ENCODE peak calls at places on chromosomes 3 and 15, in seven cellular contexts. One of them, this sample, is unnamed.

GRCh38 chr3:146929696-146930095 is 324.6 kb upstream of the PLSCR5 start:
- DNase-seq in AG09309: no peak
- DNase-seq in neural progenitor cell: no peak
- DNase-seq in body of pancreas: no peak
- DNase-seq in cardiac muscle cell: no peak
- DNase-seq in HL-60: no peak
- DNase-seq in ovary: no peak
- DNase-seq in this sample: no peak

GRCh38 chr15:53416219-53416940 is 343.1 kb downstream of the WDR72 start:
- DNase-seq in cardiac muscle cell: no peak
- DNase-seq in ovary: no peak
- DNase-seq in HL-60: no peak
- DNase-seq in neural progenitor cell: no peak
- DNase-seq in body of pancreas: peak; percentile 42
- DNase-seq in AG09309: no peak
- DNase-seq in this sample: no peak

GRCh38 chr15:74209997-74210573 is 7.5 kb upstream of the STRA6 start:
- DNase-seq in ovary: no peak
- DNase-seq in neural progenitor cell: no peak
- DNase-seq in HL-60: no peak
- DNase-seq in body of pancreas: peak; percentile 58
- DNase-seq in cardiac muscle cell: peak; percentile 57
- DNase-seq in AG09309: no peak
- DNase-seq in this sample: no peak

GRCh38 chr3:54376941-54377578 is 254.7 kb downstream of the CACNA2D3 start:
- DNase-seq in HL-60: no peak
- DNase-seq in body of pancreas: no peak
- DNase-seq in AG09309: no peak
- DNase-seq in cardiac muscle cell: no peak
- DNase-seq in ovary: no peak
- DNase-seq in neural progenitor cell: no peak
- DNase-seq in this sample: no peak

GRCh38 chr15:68278345-68279217 is 1.0 kb downstream of the FEM1B start:
- DNase-seq in body of pancreas: peak; percentile 74
- DNase-seq in HL-60: no peak
- DNase-seq in AG09309: no peak
- DNase-seq in ovary: no peak
- DNase-seq in neural progenitor cell: no peak
- DNase-seq in cardiac muscle cell: peak; percentile 26
- DNase-seq in this sample: no peak

GRCh38 chr3:142500211-142500610 is 52.4 kb upstream of the XRN1 start:
- DNase-seq in ovary: no peak
- DNase-seq in HL-60: no peak
- DNase-seq in body of pancreas: no peak
- DNase-seq in AG09309: no peak
- DNase-seq in cardiac muscle cell: no peak
- DNase-seq in neural progenitor cell: no peak
- DNase-seq in this sample: no peak

GRCh38 chr15:40942337-40942854 is 10.9 kb upstream of the CHAC1 start:
- DNase-seq in cardiac muscle cell: no peak
- DNase-seq in HL-60: no peak
- DNase-seq in AG09309: no peak
- DNase-seq in ovary: no peak
- DNase-seq in body of pancreas: no peak
- DNase-seq in neural progenitor cell: no peak
- DNase-seq in this sample: no peak

GRCh38 chr3:63800097-63800496 is 19.0 kb upstream of the C3orf49 start:
- DNase-seq in ovary: no peak
- DNase-seq in AG09309: no peak
- DNase-seq in HL-60: no peak
- DNase-seq in cardiac muscle cell: no peak
- DNase-seq in neural progenitor cell: no peak
- DNase-seq in body of pancreas: no peak
- DNase-seq in this sample: no peak

GRCh38 chr15:43187544-43188155 is 2.4 kb downstream of the CCNDBP1 start:
- DNase-seq in AG09309: peak; percentile 46
- DNase-seq in neural progenitor cell: peak; percentile 64
- DNase-seq in cardiac muscle cell: peak; percentile 57
- DNase-seq in ovary: no peak
- DNase-seq in HL-60: no peak
- DNase-seq in body of pancreas: peak; percentile 12
- DNase-seq in this sample: peak; percentile 41

GRCh38 chr15:99057020-99057419 is 47.9 kb upstream of the SYNM start:
- DNase-seq in body of pancreas: no peak
- DNase-seq in AG09309: no peak
- DNase-seq in ovary: no peak
- DNase-seq in neural progenitor cell: peak; percentile 31
- DNase-seq in cardiac muscle cell: peak; percentile 34
- DNase-seq in HL-60: no peak
- DNase-seq in this sample: no peak

GRCh38 chr3:154195620-154196366 is 74.6 kb downstream of the ARHGEF26 start:
- DNase-seq in HL-60: no peak
- DNase-seq in cardiac muscle cell: no peak
- DNase-seq in neural progenitor cell: no peak
- DNase-seq in ovary: no peak
- DNase-seq in body of pancreas: no peak
- DNase-seq in AG09309: no peak
- DNase-seq in this sample: no peak

GRCh38 chr3:76083992-76084391 is 298.6 kb upstream of the ZNF717 start:
- DNase-seq in body of pancreas: no peak
- DNase-seq in AG09309: peak; percentile 59
- DNase-seq in HL-60: no peak
- DNase-seq in cardiac muscle cell: no peak
- DNase-seq in neural progenitor cell: no peak
- DNase-seq in ovary: no peak
- DNase-seq in this sample: no peak

GRCh38 chr3:143135150-143135549 is 15.6 kb downstream of the CHST2 start:
- DNase-seq in body of pancreas: peak; percentile 55
- DNase-seq in HL-60: peak; percentile 84
- DNase-seq in neural progenitor cell: no peak
- DNase-seq in ovary: no peak
- DNase-seq in AG09309: peak; percentile 84
- DNase-seq in cardiac muscle cell: no peak
- DNase-seq in this sample: peak; percentile 90

GRCh38 chr15:63466378-63467192 is 37.8 kb upstream of the USP3 start:
- DNase-seq in AG09309: no peak
- DNase-seq in HL-60: peak; percentile 72
- DNase-seq in cardiac muscle cell: peak; percentile 43
- DNase-seq in neural progenitor cell: peak; percentile 80
- DNase-seq in ovary: peak; percentile 24
- DNase-seq in body of pancreas: peak; percentile 71
- DNase-seq in this sample: no peak

GRCh38 chr3:143970773-143971366 is 753 bp upstream of the DIPK2A start:
- DNase-seq in ovary: peak; percentile 50
- DNase-seq in HL-60: no peak
- DNase-seq in neural progenitor cell: peak; percentile 87
- DNase-seq in AG09309: no peak
- DNase-seq in body of pancreas: peak; percentile 45
- DNase-seq in cardiac muscle cell: peak; percentile 78
- DNase-seq in this sample: no peak

GRCh38 chr3:182309120-182309519 is 484.2 kb upstream of the ATP11B start:
- DNase-seq in AG09309: no peak
- DNase-seq in HL-60: no peak
- DNase-seq in ovary: no peak
- DNase-seq in neural progenitor cell: no peak
- DNase-seq in body of pancreas: no peak
- DNase-seq in cardiac muscle cell: peak; percentile 14
- DNase-seq in this sample: no peak

GRCh38 chr3:108311797-108312196 is 15.4 kb downstream of the HHLA2 start:
- DNase-seq in HL-60: peak; percentile 72
- DNase-seq in body of pancreas: no peak
- DNase-seq in AG09309: no peak
- DNase-seq in cardiac muscle cell: no peak
- DNase-seq in neural progenitor cell: peak; percentile 8
- DNase-seq in ovary: no peak
- DNase-seq in this sample: no peak

DNA sequence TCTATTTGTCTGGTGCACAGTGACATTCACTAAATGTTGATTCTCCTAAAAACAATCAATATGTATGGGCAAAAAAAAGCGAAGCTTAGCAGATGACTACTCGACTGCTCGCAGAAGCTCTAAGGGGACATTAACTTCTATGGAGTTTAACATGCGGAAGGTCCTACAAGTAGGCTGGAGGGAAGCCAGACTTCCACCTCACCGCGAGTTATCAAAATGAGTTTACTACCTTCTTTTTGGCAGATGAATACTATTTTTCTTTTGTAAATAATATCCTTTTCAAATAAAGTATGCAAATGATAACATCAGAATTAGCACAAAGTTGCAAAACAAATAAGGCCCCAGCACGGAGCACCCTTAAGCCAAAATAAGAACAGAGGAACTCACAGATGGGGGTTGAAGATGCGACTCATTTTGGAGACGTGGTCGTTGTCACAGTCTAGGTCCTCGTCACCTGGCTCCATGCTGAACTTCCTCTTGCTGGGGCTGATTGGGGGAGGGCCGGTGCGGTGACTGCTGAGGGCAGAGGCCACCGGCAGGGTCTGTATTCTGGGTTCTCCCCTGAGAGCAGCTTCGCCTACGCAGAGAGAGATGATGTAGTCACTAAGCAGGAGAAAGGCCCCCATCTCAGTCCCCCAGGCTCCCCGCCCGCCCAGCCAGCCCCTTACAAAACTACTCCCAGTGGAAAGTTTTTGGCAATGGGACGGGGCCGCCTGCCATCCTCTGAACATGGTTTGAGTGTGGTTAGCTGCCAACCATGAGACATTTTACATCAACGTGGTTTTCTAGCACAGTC is 42.1 kb downstream of the VGLL4 start:
- DNase-seq in cardiac muscle cell: no peak
- DNase-seq in HL-60: peak; percentile 48
- DNase-seq in ovary: peak; percentile 48
- DNase-seq in AG09309: no peak
- DNase-seq in body of pancreas: no peak
- DNase-seq in neural progenitor cell: no peak
- DNase-seq in this sample: peak; percentile 49
- H3K4me3 ChIP-seq in cardiac muscle cell: no peak overlapping the region
- H3K4me3 ChIP-seq in HL-60: no peak overlapping the region
- H3K4me3 ChIP-seq in ovary: no peak overlapping the region
- H3K4me3 ChIP-seq in AG09309: no peak overlapping the region
- H3K4me3 ChIP-seq in body of pancreas: no peak overlapping the region
- H3K4me3 ChIP-seq in neural progenitor cell: no peak overlapping the region
- H3K4me3 ChIP-seq in this sample: no peak overlapping the region

GRCh38 chr3:112090899-112091586 is 4.9 kb downstream of the C3orf52 start:
- DNase-seq in HL-60: no peak
- DNase-seq in neural progenitor cell: no peak
- DNase-seq in ovary: no peak
- DNase-seq in body of pancreas: peak; percentile 66
- DNase-seq in cardiac muscle cell: peak; percentile 84
- DNase-seq in AG09309: no peak
- DNase-seq in this sample: no peak

GRCh38 chr3:112089956-112090898 is 4.0 kb downstream of the C3orf52 start:
- DNase-seq in HL-60: no peak
- DNase-seq in body of pancreas: no peak
- DNase-seq in AG09309: no peak
- DNase-seq in cardiac muscle cell: no peak
- DNase-seq in ovary: no peak
- DNase-seq in neural progenitor cell: no peak
- DNase-seq in this sample: no peak

GRCh38 chr3:112096176-112096575 is 10.0 kb downstream of the C3orf52 start:
- DNase-seq in cardiac muscle cell: no peak
- DNase-seq in HL-60: no peak
- DNase-seq in body of pancreas: no peak
- DNase-seq in neural progenitor cell: no peak
- DNase-seq in ovary: no peak
- DNase-seq in AG09309: no peak
- DNase-seq in this sample: no peak

GRCh38 chr3:112092439-112093179 is 6.4 kb downstream of the C3orf52 start:
- DNase-seq in ovary: no peak
- DNase-seq in body of pancreas: no peak
- DNase-seq in HL-60: no peak
- DNase-seq in neural progenitor cell: peak; percentile 37
- DNase-seq in cardiac muscle cell: peak; percentile 65
- DNase-seq in AG09309: no peak
- DNase-seq in this sample: no peak

DNA sequence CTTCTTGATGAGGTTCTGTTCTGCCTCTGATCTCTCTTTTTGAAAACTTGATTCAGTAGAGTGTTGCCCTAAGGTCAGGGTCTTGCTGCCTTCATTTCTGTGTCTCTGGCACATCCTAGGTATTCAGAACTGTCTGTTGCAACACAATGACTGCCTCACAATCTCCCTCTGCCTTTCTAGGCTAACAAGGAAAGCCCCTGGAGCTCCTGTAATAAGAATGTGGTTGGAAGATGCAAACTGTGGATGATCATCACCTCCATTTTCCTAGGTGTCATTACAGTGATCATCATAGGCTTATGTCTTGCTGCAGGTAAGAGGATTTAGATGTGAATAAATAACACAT is 7.0 kb downstream of the C3orf52 start:
- DNase-seq in cardiac muscle cell: no peak
- DNase-seq in HL-60: no peak
- DNase-seq in body of pancreas: no peak
- DNase-seq in neural progenitor cell: no peak
- DNase-seq in AG09309: no peak
- DNase-seq in ovary: no peak
- DNase-seq in this sample: no peak
- H3K4me3 ChIP-seq in cardiac muscle cell: peak overlapping the region; percentile 0
- H3K4me3 ChIP-seq in HL-60: no peak overlapping the region
- H3K4me3 ChIP-seq in body of pancreas: no peak overlapping the region
- H3K4me3 ChIP-seq in neural progenitor cell: no peak overlapping the region
- H3K4me3 ChIP-seq in AG09309: no peak overlapping the region
- H3K4me3 ChIP-seq in ovary: no peak overlapping the region
- H3K4me3 ChIP-seq in this sample: no peak overlapping the region

DNA sequence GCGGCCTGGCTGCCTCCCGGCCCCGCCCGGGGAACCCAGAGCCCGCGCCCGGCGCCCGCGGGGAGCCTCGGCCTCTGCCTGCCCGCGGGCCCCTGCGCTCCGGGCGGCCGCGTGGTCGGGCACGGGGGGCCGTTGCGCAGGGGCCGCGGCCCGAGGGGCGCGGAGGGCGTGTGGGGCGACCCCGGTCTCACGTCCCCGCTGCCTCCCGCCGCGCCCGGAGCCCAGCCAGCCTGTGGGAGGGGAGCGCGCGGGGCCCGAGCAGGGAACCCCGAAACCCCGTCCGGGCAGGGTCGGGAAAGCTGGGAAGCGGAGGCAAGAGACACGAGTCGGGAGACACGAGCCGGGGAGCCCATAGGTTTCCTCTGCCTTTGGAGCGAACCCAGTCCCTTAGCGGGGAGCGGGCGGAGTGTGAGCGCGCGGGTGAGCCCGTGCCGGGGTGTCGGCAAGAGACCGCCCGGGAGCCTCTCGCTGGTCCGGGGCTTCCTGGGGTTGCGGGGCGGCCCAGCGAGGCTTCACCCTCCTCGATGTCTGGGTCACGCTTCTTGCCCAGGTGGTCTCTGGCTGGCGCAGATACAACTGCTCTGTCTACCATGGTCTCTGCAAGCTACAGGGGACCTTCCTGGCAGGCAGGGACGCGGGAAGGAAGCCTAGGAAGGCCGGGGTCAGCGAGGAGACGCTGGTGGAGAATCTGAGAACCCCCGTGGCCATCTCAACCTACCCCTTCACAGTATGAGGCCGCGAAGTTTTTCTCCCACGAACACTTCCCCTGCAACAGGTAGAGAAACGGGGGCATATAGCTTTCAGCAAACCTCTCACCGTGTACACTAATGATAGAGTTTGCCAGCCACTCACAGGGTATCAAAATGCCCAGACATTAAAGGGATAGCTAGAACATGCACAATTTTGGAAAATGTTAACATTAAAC is 586 bp downstream of the LRRK1 start:
- DNase-seq in HL-60: no peak
- DNase-seq in body of pancreas: peak; percentile 28
- DNase-seq in cardiac muscle cell: peak; percentile 23
- DNase-seq in neural progenitor cell: peak; percentile 41
- DNase-seq in AG09309: no peak
- DNase-seq in ovary: peak; percentile 47
- DNase-seq in this sample: no peak
- H3K4me3 ChIP-seq in HL-60: peak overlapping the region; percentile 65
- H3K4me3 ChIP-seq in body of pancreas: peak overlapping the region; percentile 31
- H3K4me3 ChIP-seq in cardiac muscle cell: peak overlapping the region; percentile 11
- H3K4me3 ChIP-seq in neural progenitor cell: peak overlapping the region; percentile 41
- H3K4me3 ChIP-seq in AG09309: peak overlapping the region; percentile 72
- H3K4me3 ChIP-seq in ovary: peak overlapping the region; percentile 50
- H3K4me3 ChIP-seq in this sample: peak overlapping the region; percentile 71

GRCh38 chr3:100389025-100389424 is 11.9 kb downstream of the TOMM70 start:
- DNase-seq in neural progenitor cell: no peak
- DNase-seq in body of pancreas: no peak
- DNase-seq in ovary: no peak
- DNase-seq in HL-60: no peak
- DNase-seq in cardiac muscle cell: no peak
- DNase-seq in AG09309: no peak
- DNase-seq in this sample: no peak
- H3K4me3 ChIP-seq in neural progenitor cell: no peak overlapping the region
- H3K4me3 ChIP-seq in body of pancreas: no peak overlapping the region
- H3K4me3 ChIP-seq in ovary: no peak overlapping the region
- H3K4me3 ChIP-seq in HL-60: no peak overlapping the region
- H3K4me3 ChIP-seq in cardiac muscle cell: no peak overlapping the region
- H3K4me3 ChIP-seq in AG09309: no peak overlapping the region
- H3K4me3 ChIP-seq in this sample: no peak overlapping the region

This sample was measured in skeletal muscle cell.